ENCODE peak calls at places on chromosomes 11 and 22, in five cellular contexts. F is body of pancreas; V is NCI-H345; X is CD8-positive, alpha-beta memory T cell; S is EH. B is an unnamed sample.

GRCh38 chr11:86442420-86442819 is 67.7 kb downstream of the CCDC81 start:
- DNase-seq in X (no peak), F (no peak), V (no peak), S (peak), B (peak)

GRCh38 chr11:111823131-111823530 is 48.2 kb downstream of the ALG9 start:
- DNase-seq in X (no peak), S (no peak), V (no peak), F (no peak), B (no peak)

GRCh38 chr11:89463381-89463780 is 27.8 kb downstream of the NOX4 start:
- DNase-seq in S (no peak), V (no peak), F (no peak), X (no peak), B (no peak)

GRCh38 chr11:23789938-23790371 is 706.9 kb upstream of the LUZP2 start:
- DNase-seq in F (no peak), X (no peak), V (no peak), S (peak), B (peak)

GRCh38 chr11:126637800-126638175 is 282.3 kb downstream of the ST3GAL4 start:
- DNase-seq in X (no peak), F (no peak), V (no peak), S (peak), B (no peak)

GRCh38 chr11:96263361-96263763 is 79.6 kb downstream of the MAML2 start:
- DNase-seq in F (no peak), X (no peak), V (no peak), S (peak), B (peak)

GRCh38 chr11:68312780-68313573 is 586 bp downstream of the LRP5 start:
- DNase-seq in X (no peak), S (peak), V (no peak), F (no peak), B (peak)

GRCh38 chr11:134332189-134332631 is 422 bp downstream of the GLB1L2 start:
- DNase-seq in V (peak), F (no peak), S (no peak), X (no peak), B (no peak)

GRCh38 chr11:59429924-59430516 is 3.8 kb upstream of the OR5A2 start:
- DNase-seq in X (peak), S (peak), V (peak), F (peak), B (peak)

GRCh38 chr22:23690713-23691112 is at the start of gene RGL4:
- DNase-seq in F (no peak), X (no peak), V (no peak), S (no peak), B (no peak)

GRCh38 chr22:44880588-44881245 is 128.3 kb downstream of the ARHGAP8 start:
- DNase-seq in V (no peak), S (no peak), F (no peak), X (no peak), B (no peak)

GRCh38 chr11:2762451-2762850 is 62.7 kb upstream of the KCNQ1OT1 start:
- DNase-seq in X (no peak), S (no peak), V (no peak), F (no peak), B (no peak)